ENCODE peak calls at places on chromosomes 7 and 10, in six cellular contexts. Y is CD8-positive, alpha-beta T cell; D is lower lobe of right lung; S is right lobe of liver; O is aorta; C is HCT116. P is an unnamed sample. For H3K4me1 and H3K27me3, the result is how much of the 10 kb centered on the place peaks cover.

GRCh38 chr10:25191162-25191895 is 16.5 kb downstream of the GPR158 start:
- DNase-seq in Y (no peak), C (no peak), S (no peak), D (no peak), O (no peak), P (no peak)

GRCh38 chr10:50576245-50576815 is 47.4 kb downstream of the SGMS1 start:
- DNase-seq in C (no peak), O (no peak), D (no peak), S (no peak), Y (no peak), P (no peak)

GRCh38 chr10:104076743-104077160 is 8.9 kb downstream of the COL17A1 start:
- DNase-seq in O (peak), Y (no peak), D (peak), C (no peak), S (peak), P (no peak)

GRCh38 chr10:88661018-88661417 is 3.2 kb upstream of the LIPF start:
- DNase-seq in D (no peak), S (no peak), Y (no peak), O (no peak), C (no peak), P (no peak)

GRCh38 chr10:127149613-127150081 is 46.7 kb downstream of the INSYN2A start:
- DNase-seq in O (no peak), Y (no peak), D (no peak), S (no peak), C (no peak), P (no peak)

GRCh38 chr10:63466168-63466935 is 575 bp upstream of the JMJD1C start:
- DNase-seq in C (peak), Y (peak), D (peak), O (no peak), S (peak), P (no peak)

GRCh38 chr7:70607281-70607680 is 524.7 kb upstream of the GALNT17 start:
- DNase-seq in O (no peak), S (no peak), C (no peak), Y (no peak), D (no peak), P (no peak)

GRCh38 chr10:127374901-127375300 is 174.2 kb upstream of the NPS start:
- DNase-seq in Y (no peak), S (no peak), C (no peak), O (no peak), D (no peak), P (no peak)

GRCh38 chr7:5766321-5766761 is 15.1 kb downstream of the RNF216 start:
- DNase-seq in S (no peak), D (no peak), Y (no peak), C (no peak), O (no peak), P (no peak)

GRCh38 chr10:52599586-52600200 is 172.9 kb downstream of the MBL2 start:
- DNase-seq in C (no peak), O (no peak), S (no peak), Y (no peak), D (no peak), P (no peak)

GRCh38 chr7:148941598-148942280 is 57.6 kb upstream of the EZH2 start:
- DNase-seq in C (peak), Y (peak), O (peak), D (peak), S (peak), P (peak)

GRCh38 chr10:80184291-80184690 is 21.0 kb downstream of the ANXA11 start:
- DNase-seq in Y (no peak), C (no peak), S (no peak), O (no peak), D (no peak), P (no peak)
- H3K4me1 ChIP-seq in Y (half or more), C (under half), S (under half), O (under half), D (half or more), P (under half)

GRCh38 chr7:19373334-19373733 is 228.1 kb upstream of the FERD3L start:
- DNase-seq in O (no peak), D (no peak), C (no peak), S (no peak), Y (no peak), P (no peak)

GRCh38 chr7:19378340-19378704 is 233.1 kb upstream of the FERD3L start:
- DNase-seq in Y (no peak), C (no peak), S (no peak), O (no peak), D (no peak), P (no peak)

GRCh38 chr7:19376591-19376990 is 231.4 kb upstream of the FERD3L start:
- DNase-seq in Y (no peak), O (no peak), S (no peak), D (no peak), C (no peak), P (no peak)

GRCh38 chr7:19375986-19376385 is 230.8 kb upstream of the FERD3L start:
- DNase-seq in D (no peak), C (no peak), O (no peak), Y (no peak), S (no peak), P (no peak)

DNA sequence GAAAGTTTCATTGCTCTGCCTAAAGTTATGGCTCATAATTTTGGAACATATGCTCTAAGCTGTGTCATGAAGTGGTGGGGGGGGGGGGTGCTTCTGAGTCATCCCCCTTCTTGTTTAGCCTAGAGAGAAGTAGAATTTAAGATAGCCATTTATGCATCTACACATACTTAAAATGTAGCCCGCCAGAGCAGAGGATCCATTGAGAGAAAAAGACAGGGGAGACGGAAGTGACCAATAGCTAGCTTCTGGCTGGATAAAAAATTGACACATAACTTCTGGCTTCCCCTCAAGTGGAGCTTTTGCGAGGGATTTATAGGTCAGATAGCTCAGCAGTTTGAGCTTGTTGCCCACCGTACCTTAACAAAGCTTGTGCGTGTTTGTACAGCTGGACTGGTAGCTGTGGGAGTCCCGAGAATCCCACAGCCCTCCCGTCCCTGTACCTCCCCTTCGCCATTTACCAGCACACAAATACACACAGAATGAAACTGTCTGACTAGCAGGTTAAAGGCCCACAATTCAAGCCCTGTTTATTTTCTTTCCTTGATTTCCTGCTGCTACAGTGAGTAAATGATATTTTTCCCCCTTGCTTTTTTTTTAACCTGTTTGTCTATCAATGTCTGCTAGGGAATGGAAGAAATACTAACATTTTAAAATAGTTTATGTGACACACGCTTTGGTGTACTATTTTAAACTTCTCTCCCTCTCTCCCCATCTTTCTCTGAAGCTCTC is 232.6 kb upstream of the FERD3L start:
- DNase-seq in C (no peak), D (no peak), Y (no peak), S (no peak), O (no peak), P (no peak)
- H3K27me3 ChIP-seq in C (under half), D (under half), Y (under half), S (under half), O (under half), P (under half)

GRCh38 chr10:4243651-4244050 is 458.6 kb upstream of the KLF6 start:
- DNase-seq in C (peak), S (no peak), D (no peak), Y (no peak), O (no peak), P (no peak)
- H3K4me1 ChIP-seq in C (half or more), S (under half), D (under half), Y (under half), O (under half), P (under half)

DNA sequence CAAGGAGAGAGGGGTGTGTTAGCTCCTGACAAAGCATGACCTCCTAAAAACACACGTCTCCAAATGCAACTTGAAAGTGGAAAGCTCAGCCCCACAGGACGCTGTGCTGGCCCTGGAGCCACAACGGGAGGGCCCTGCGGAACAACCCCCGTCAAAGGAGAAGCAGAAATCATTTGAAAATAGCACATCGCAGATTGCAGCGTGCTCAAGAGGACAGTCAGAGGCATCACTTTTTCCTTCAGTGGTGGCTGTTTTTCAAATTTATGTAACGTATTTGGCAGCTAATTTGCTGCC is 346.1 kb downstream of the DNAJB6 start:
- DNase-seq in S (no peak), D (no peak), Y (no peak), O (no peak), C (no peak), P (no peak)
- H3K27me3 ChIP-seq in S (under half), D (half or more), Y (half or more), O (under half), C (under half), P (half or more)

GRCh38 chr7:2613113-2613925 is 18.5 kb upstream of the TTYH3 start:
- DNase-seq in S (no peak), C (no peak), O (no peak), D (no peak), Y (no peak), P (no peak)
- H3K4me1 ChIP-seq in S (under half), C (under half), O (under half), D (under half), Y (under half), P (under half)

DNA sequence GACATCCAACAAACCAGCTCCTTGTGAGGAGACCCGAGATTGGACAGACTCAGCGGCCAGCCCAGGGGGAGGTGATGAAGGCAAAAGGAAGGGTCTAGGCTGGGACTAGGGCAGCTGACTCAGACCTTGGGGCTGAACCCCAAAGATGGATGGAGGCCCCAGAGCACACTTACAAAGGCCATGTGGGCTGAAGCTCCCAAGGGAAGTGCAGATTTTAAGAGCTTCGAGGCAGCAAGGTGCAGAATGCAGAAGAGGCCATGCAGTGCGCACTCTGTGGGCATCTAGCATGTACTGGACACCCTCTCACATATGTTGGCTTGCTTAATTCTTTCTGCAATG is 11.8 kb downstream of the WDFY4 start:
- DNase-seq in D (no peak), S (no peak), Y (no peak), O (no peak), C (no peak), P (no peak)
- H3K27me3 ChIP-seq in D (under half), S (under half), Y (under half), O (under half), C (under half), P (under half)

P was measured in RWPE2.